ENCODE peak calls at places on chromosomes 1 and 21, in ten cellular contexts. O is activated naive CD4-positive, alpha-beta T cell treated with anti-CD3 and anti-CD28 coated beads, Interleukin-2, amount 50 U/mL, for 72 hours; E is IMR-90; G is left ventricle myocardium superior; R is lung; C is lower lobe of right lung; V is aorta; Q is SK-N-SH treated with all-trans-retinoic acid at 6 μM for 48 hours; K is left lobe of liver; U is activated B cell treated with CpG ODN at 0.5 μM for 24 hours. W is an unnamed sample.

GRCh38 chr21:45103966-45104520 is 29.7 kb downstream of the ADARB1 start:
- ATAC-seq in U (peak), K (peak), Q (no peak), V (no peak), C (peak), E (no peak), O (peak), G (peak), R (no peak), W (no peak)

GRCh38 chr1:202968895-202969295 is 1.8 kb upstream of the CYB5R1 start:
- ATAC-seq in C (peak), E (peak), U (peak), G (peak), V (peak), O (peak), K (peak), R (peak), Q (peak), W (peak)

GRCh38 chr21:34078915-34079314 is 5.5 kb downstream of the MRPS6 start:
- ATAC-seq in V (no peak), K (peak), U (no peak), E (no peak), G (peak), C (no peak), O (peak), R (no peak), Q (no peak), W (no peak)

GRCh38 chr1:154575147-154575927 is 7.8 kb downstream of the CHRNB2 start:
- ATAC-seq in K (no peak), C (no peak), E (no peak), G (no peak), Q (peak), U (no peak), O (no peak), R (no peak), V (no peak), W (no peak)

GRCh38 chr1:101996830-101997485 is at the start of gene OLFM3:
- ATAC-seq in E (peak), O (no peak), K (no peak), C (peak), V (no peak), G (peak), U (no peak), Q (peak), R (no peak), W (no peak)

GRCh38 chr1:27971674-27972073 is 11.9 kb downstream of the XKR8 start:
- ATAC-seq in E (no peak), V (no peak), C (no peak), R (no peak), U (no peak), G (peak), O (no peak), K (peak), Q (no peak), W (no peak)

GRCh38 chr1:88961647-88962275 is 30.7 kb downstream of the KYAT3 start:
- ATAC-seq in G (no peak), K (no peak), Q (no peak), E (no peak), C (no peak), U (no peak), R (no peak), V (no peak), O (no peak), W (no peak)

GRCh38 chr1:51284487-51284954 is 45.8 kb downstream of the TTC39A start:
- ATAC-seq in C (peak), R (peak), G (peak), Q (peak), E (peak), K (peak), O (peak), U (no peak), V (no peak), W (no peak)

GRCh38 chr1:173414539-173414938 is 62.6 kb upstream of the PRDX6 start:
- ATAC-seq in K (no peak), C (no peak), U (no peak), R (no peak), E (no peak), O (no peak), V (no peak), Q (no peak), G (peak), W (no peak)